ENCODE peak calls at places on chromosomes 5 and 9, in nine cellular contexts. W, P, K, Q, Z, G, D, E and A are unnamed samples.

GRCh38 chr5:219492-219891 is 1.4 kb downstream of the SDHA start:
- DNase-seq in W (no peak), P (no peak), K (no peak), Q (no peak), Z (no peak), G (peak), D (no peak), E (peak), A (peak)

GRCh38 chr5:147805030-147805454 is 22.5 kb upstream of the JAKMIP2 start:
- DNase-seq in W (peak), P (peak), K (no peak), Q (no peak), Z (no peak), G (no peak), D (no peak), E (no peak), A (no peak)

GRCh38 chr5:55021465-55021864 is 2.6 kb upstream of the GZMK start:
- DNase-seq in W (no peak), P (no peak), K (no peak), Q (no peak), Z (no peak), G (no peak), D (no peak), E (no peak), A (no peak)

GRCh38 chr5:94893404-94894145 is 275.1 kb downstream of the SLF1 start:
- DNase-seq in W (no peak), P (no peak), K (no peak), Q (no peak), Z (no peak), G (peak), D (no peak), E (no peak), A (no peak)

GRCh38 chr5:85204289-85204688 is 819.6 kb upstream of the EDIL3 start:
- DNase-seq in W (no peak), P (no peak), K (no peak), Q (no peak), Z (no peak), G (no peak), D (no peak), E (no peak), A (no peak)

GRCh38 chr5:102421647-102422046 is 77.2 kb downstream of the SLCO6A1 start:
- DNase-seq in W (no peak), P (no peak), K (no peak), Q (no peak), Z (peak), G (peak), D (no peak), E (no peak), A (no peak)

GRCh38 chr9:16625106-16625505 is 245.4 kb downstream of the BNC2 start:
- DNase-seq in W (no peak), P (no peak), K (no peak), Q (no peak), Z (no peak), G (no peak), D (no peak), E (no peak), A (no peak)

GRCh38 chr9:90099262-90099982 is 494.6 kb downstream of the GADD45G start:
- DNase-seq in W (no peak), P (no peak), K (no peak), Q (no peak), Z (no peak), G (no peak), D (peak), E (no peak), A (no peak)

GRCh38 chr5:13591621-13592020 is 352.9 kb downstream of the DNAH5 start:
- DNase-seq in W (no peak), P (no peak), K (no peak), Q (peak), Z (no peak), G (peak), D (no peak), E (no peak), A (no peak)